ENCODE peak calls at places on chromosomes 16 and 17, in five cellular contexts. One of them, this sample, is unnamed.

GRCh38 chr17:65297384-65297783 is 160.2 kb downstream of the RGS9 start:
- DNase-seq in GM12878: no peak
- DNase-seq in H1: no peak
- DNase-seq in HEK293T: no peak
- DNase-seq in HepG2: no peak
- DNase-seq in this sample: no peak

GRCh38 chr17:41486809-41487530 is 2.7 kb downstream of the KRT36 start:
- DNase-seq in H1: peak
- DNase-seq in GM12878: no peak
- DNase-seq in HEK293T: peak
- DNase-seq in HepG2: peak
- DNase-seq in this sample: no peak

GRCh38 chr17:31052187-31052889 is 42.4 kb upstream of the NF1 start:
- DNase-seq in H1: no peak
- DNase-seq in HEK293T: no peak
- DNase-seq in HepG2: peak
- DNase-seq in GM12878: no peak
- DNase-seq in this sample: no peak

GRCh38 chr16:88920618-88921602 is 54.5 kb upstream of the PABPN1L start:
- DNase-seq in H1: no peak
- DNase-seq in HepG2: no peak
- DNase-seq in HEK293T: no peak
- DNase-seq in GM12878: no peak
- DNase-seq in this sample: no peak

GRCh38 chr17:81025756-81026155 is 9.2 kb upstream of the BAIAP2 start:
- DNase-seq in GM12878: no peak
- DNase-seq in HepG2: no peak
- DNase-seq in H1: no peak
- DNase-seq in HEK293T: no peak
- DNase-seq in this sample: no peak

GRCh38 chr16:66554021-66554420 is 1.6 kb downstream of the CKLF start:
- DNase-seq in HEK293T: no peak
- DNase-seq in HepG2: no peak
- DNase-seq in GM12878: no peak
- DNase-seq in H1: no peak
- DNase-seq in this sample: no peak

GRCh38 chr17:9473716-9474115 is 101.9 kb downstream of the STX8 start:
- DNase-seq in GM12878: no peak
- DNase-seq in HepG2: peak
- DNase-seq in H1: no peak
- DNase-seq in HEK293T: no peak
- DNase-seq in this sample: no peak

GRCh38 chr17:45873728-45874127 is 20.6 kb upstream of the MAPT start:
- DNase-seq in H1: no peak
- DNase-seq in HEK293T: no peak
- DNase-seq in HepG2: no peak
- DNase-seq in GM12878: no peak
- DNase-seq in this sample: no peak

GRCh38 chr16:11836653-11837244 is 14.6 kb downstream of the RSL1D1 start:
- DNase-seq in HEK293T: no peak
- DNase-seq in HepG2: no peak
- DNase-seq in H1: no peak
- DNase-seq in GM12878: no peak
- DNase-seq in this sample: peak

GRCh38 chr16:1789643-1790045 is 3.9 kb downstream of the IGFALS start:
- DNase-seq in HEK293T: no peak
- DNase-seq in H1: no peak
- DNase-seq in HepG2: no peak
- DNase-seq in GM12878: no peak
- DNase-seq in this sample: no peak

GRCh38 chr16:8998114-8998513 is 34.4 kb upstream of the USP7 start:
- DNase-seq in GM12878: no peak
- DNase-seq in H1: no peak
- DNase-seq in HEK293T: no peak
- DNase-seq in HepG2: no peak
- DNase-seq in this sample: no peak

GRCh38 chr16:71504901-71505300 is 15.8 kb upstream of the ZNF19 start:
- DNase-seq in H1: no peak
- DNase-seq in HEK293T: no peak
- DNase-seq in GM12878: no peak
- DNase-seq in HepG2: no peak
- DNase-seq in this sample: no peak

GRCh38 chr16:49750341-49751011 is 105.4 kb downstream of the ZNF423 start:
- DNase-seq in HEK293T: no peak
- DNase-seq in GM12878: no peak
- DNase-seq in HepG2: no peak
- DNase-seq in H1: no peak
- DNase-seq in this sample: no peak

GRCh38 chr16:83895942-83896341 is 3.0 kb upstream of the MLYCD start:
- DNase-seq in HEK293T: no peak
- DNase-seq in H1: no peak
- DNase-seq in HepG2: no peak
- DNase-seq in GM12878: no peak
- DNase-seq in this sample: no peak

GRCh38 chr17:50322271-50322670 is 23.7 kb upstream of the XYLT2 start:
- DNase-seq in HepG2: no peak
- DNase-seq in H1: no peak
- DNase-seq in HEK293T: no peak
- DNase-seq in GM12878: no peak
- DNase-seq in this sample: no peak

GRCh38 chr17:56217921-56218320 is 64.6 kb downstream of the ANKFN1 start:
- DNase-seq in HEK293T: no peak
- DNase-seq in HepG2: no peak
- DNase-seq in GM12878: no peak
- DNase-seq in H1: no peak
- DNase-seq in this sample: no peak

GRCh38 chr16:9090101-9090959 is 1.1 kb upstream of the HAPSTR1 start:
- DNase-seq in HEK293T: peak
- DNase-seq in H1: peak
- DNase-seq in GM12878: no peak
- DNase-seq in HepG2: no peak
- DNase-seq in this sample: peak

GRCh38 chr17:17988427-17988945 is 15.8 kb downstream of the DRC3 start:
- DNase-seq in GM12878: no peak
- DNase-seq in H1: no peak
- DNase-seq in HepG2: no peak
- DNase-seq in HEK293T: no peak
- DNase-seq in this sample: no peak

GRCh38 chr16:55478827-55479559 is at the start of gene MMP2:
- DNase-seq in GM12878: no peak
- DNase-seq in H1: peak
- DNase-seq in HepG2: no peak
- DNase-seq in HEK293T: peak
- DNase-seq in this sample: no peak

GRCh38 chr17:9240659-9241370 is 219.5 kb downstream of the NTN1 start:
- DNase-seq in HepG2: peak
- DNase-seq in H1: no peak
- DNase-seq in GM12878: no peak
- DNase-seq in HEK293T: peak
- DNase-seq in this sample: no peak

GRCh38 chr17:29577009-29577777 is 8.7 kb downstream of the TP53I13 start:
- DNase-seq in HEK293T: no peak
- DNase-seq in H1: no peak
- DNase-seq in HepG2: no peak
- DNase-seq in GM12878: no peak
- DNase-seq in this sample: no peak

GRCh38 chr17:15262291-15263205 is 2.6 kb downstream of the PMP22 start:
- DNase-seq in GM12878: no peak
- DNase-seq in HEK293T: peak
- DNase-seq in HepG2: no peak
- DNase-seq in H1: peak
- DNase-seq in this sample: peak

GRCh38 chr17:3592216-3592860 is 16.9 kb downstream of the TRPV1 start:
- DNase-seq in HepG2: no peak
- DNase-seq in HEK293T: no peak
- DNase-seq in GM12878: no peak
- DNase-seq in H1: no peak
- DNase-seq in this sample: no peak
- TF ChIP-seq SUZ12 in HepG2: no peak
- TF ChIP-seq SUZ12 in HEK293T: no peak
- TF ChIP-seq SUZ12 in GM12878: no peak
- TF ChIP-seq SUZ12 in H1: no peak
- TF ChIP-seq SUZ12 in this sample: no peak

GRCh38 chr17:74785981-74786360 is 9.8 kb upstream of the NAT9 start:
- DNase-seq in GM12878: no peak
- DNase-seq in HEK293T: no peak
- DNase-seq in H1: no peak
- DNase-seq in HepG2: no peak
- DNase-seq in this sample: no peak

GRCh38 chr17:74782571-74782970 is 6.4 kb upstream of the NAT9 start:
- DNase-seq in HEK293T: no peak
- DNase-seq in H1: no peak
- DNase-seq in GM12878: no peak
- DNase-seq in HepG2: no peak
- DNase-seq in this sample: no peak

GRCh38 chr17:74780443-74781238 is 4.5 kb upstream of the NAT9 start:
- DNase-seq in GM12878: no peak
- DNase-seq in HEK293T: peak
- DNase-seq in H1: no peak
- DNase-seq in HepG2: peak
- DNase-seq in this sample: peak

GRCh38 chr17:74786411-74787097 is 10.4 kb upstream of the NAT9 start:
- DNase-seq in H1: no peak
- DNase-seq in GM12878: no peak
- DNase-seq in HepG2: no peak
- DNase-seq in HEK293T: no peak
- DNase-seq in this sample: no peak

GRCh38 chr17:74785096-74785980 is 9.2 kb upstream of the NAT9 start:
- DNase-seq in H1: no peak
- DNase-seq in HEK293T: no peak
- DNase-seq in GM12878: no peak
- DNase-seq in HepG2: no peak
- DNase-seq in this sample: no peak
- TF ChIP-seq SUZ12 in H1: no peak
- TF ChIP-seq SUZ12 in HEK293T: no peak
- TF ChIP-seq SUZ12 in GM12878: no peak
- TF ChIP-seq SUZ12 in HepG2: no peak
- TF ChIP-seq SUZ12 in this sample: no peak

DNA sequence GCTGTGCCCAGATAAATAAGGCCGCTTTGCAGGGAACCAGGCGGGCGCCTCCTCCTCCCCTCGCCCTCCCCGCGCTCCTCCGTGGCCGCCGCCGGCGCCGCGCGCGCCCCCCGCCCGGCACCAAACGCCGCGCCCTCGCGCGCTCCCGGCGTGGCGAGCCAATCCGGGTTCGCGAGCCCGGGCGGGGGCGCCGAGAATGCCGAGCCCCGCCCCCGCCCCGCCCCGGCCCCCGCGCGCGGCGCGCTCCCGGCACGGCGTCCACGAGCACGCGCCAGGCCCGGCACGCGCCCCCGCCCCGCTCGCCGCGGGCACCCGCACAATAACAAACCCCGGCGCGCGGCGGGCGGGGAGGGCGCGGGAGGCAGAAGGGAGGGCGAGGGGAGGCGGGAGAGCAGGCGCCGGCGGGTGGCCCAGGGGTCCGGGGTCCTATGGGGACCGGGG is at the start of gene FBXL16:
- DNase-seq in H1: peak
- DNase-seq in HEK293T: peak
- DNase-seq in GM12878: no peak
- DNase-seq in HepG2: no peak
- DNase-seq in this sample: no peak
- TF ChIP-seq SUZ12 in H1: no peak
- TF ChIP-seq SUZ12 in HEK293T: no peak
- TF ChIP-seq SUZ12 in GM12878: no peak
- TF ChIP-seq SUZ12 in HepG2: no peak
- TF ChIP-seq SUZ12 in this sample: no peak

GRCh38 chr16:84930298-84931106 is 80.8 kb downstream of the ZDHHC7 start:
- DNase-seq in H1: no peak
- DNase-seq in GM12878: no peak
- DNase-seq in HepG2: no peak
- DNase-seq in HEK293T: no peak
- DNase-seq in this sample: no peak
- TF ChIP-seq SUZ12 in H1: peak
- TF ChIP-seq SUZ12 in GM12878: no peak
- TF ChIP-seq SUZ12 in HepG2: no peak
- TF ChIP-seq SUZ12 in HEK293T: no peak
- TF ChIP-seq SUZ12 in this sample: no peak

GRCh38 chr17:57914274-57915147 is 40.7 kb downstream of the CUEDC1 start:
- DNase-seq in GM12878: no peak
- DNase-seq in HEK293T: no peak
- DNase-seq in H1: no peak
- DNase-seq in HepG2: no peak
- DNase-seq in this sample: no peak

GRCh38 chr17:57918017-57918895 is 37.0 kb downstream of the CUEDC1 start:
- DNase-seq in HEK293T: no peak
- DNase-seq in HepG2: no peak
- DNase-seq in H1: no peak
- DNase-seq in GM12878: no peak
- DNase-seq in this sample: no peak

GRCh38 chr17:57915532-57915931 is 39.7 kb downstream of the CUEDC1 start:
- DNase-seq in GM12878: no peak
- DNase-seq in HepG2: no peak
- DNase-seq in HEK293T: no peak
- DNase-seq in H1: no peak
- DNase-seq in this sample: no peak

GRCh38 chr17:57916925-57917858 is 38.0 kb downstream of the CUEDC1 start:
- DNase-seq in GM12878: no peak
- DNase-seq in H1: no peak
- DNase-seq in HEK293T: no peak
- DNase-seq in HepG2: peak
- DNase-seq in this sample: no peak

DNA sequence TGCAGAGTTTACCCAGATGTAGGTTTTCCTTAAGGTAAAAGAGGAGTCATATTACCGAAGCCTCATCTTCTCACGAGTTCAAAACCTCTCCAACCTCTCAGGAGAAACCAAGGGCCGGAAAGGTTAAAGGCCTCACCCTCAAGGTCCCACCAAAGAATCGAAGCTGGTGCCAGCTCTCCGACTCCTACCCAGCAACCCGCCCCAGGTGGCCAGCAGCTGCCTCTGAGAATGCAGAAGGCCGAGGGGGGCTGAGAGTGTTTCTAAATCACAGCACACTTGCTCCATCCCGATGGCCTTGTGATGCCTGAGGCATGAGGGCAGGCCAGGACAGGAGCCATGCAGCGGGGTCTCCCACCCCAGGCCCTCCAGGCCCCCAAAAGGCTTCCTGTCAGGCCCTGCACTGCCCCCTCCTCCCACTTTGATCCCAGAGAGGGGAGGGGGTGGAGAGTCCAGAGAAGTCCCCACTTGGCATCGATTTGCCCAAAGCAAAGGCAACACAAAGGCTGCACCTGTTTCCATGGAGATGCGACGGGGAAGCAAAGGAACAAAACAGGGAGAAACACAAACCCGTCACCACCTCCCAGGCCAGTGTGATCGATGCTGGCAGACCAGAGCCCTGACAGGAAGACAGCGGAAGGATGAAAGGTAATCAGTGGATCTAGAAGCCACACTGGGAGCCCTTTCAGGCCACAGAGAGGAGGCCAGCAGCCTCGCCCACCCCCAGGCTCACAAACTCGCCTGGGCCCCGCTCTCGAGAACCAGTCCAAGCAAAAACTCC is 39.0 kb downstream of the CUEDC1 start:
- DNase-seq in HepG2: no peak
- DNase-seq in H1: peak
- DNase-seq in GM12878: no peak
- DNase-seq in HEK293T: no peak
- DNase-seq in this sample: no peak
- TF ChIP-seq SUZ12 in HepG2: no peak
- TF ChIP-seq SUZ12 in H1: no peak
- TF ChIP-seq SUZ12 in GM12878: no peak
- TF ChIP-seq SUZ12 in HEK293T: no peak
- TF ChIP-seq SUZ12 in this sample: no peak

GRCh38 chr16:30775381-30776099 is 11.5 kb downstream of the ZNF629 start:
- DNase-seq in GM12878: no peak
- DNase-seq in H1: peak
- DNase-seq in HepG2: peak
- DNase-seq in HEK293T: peak
- DNase-seq in this sample: peak
- TF ChIP-seq SUZ12 in GM12878: no peak
- TF ChIP-seq SUZ12 in H1: no peak
- TF ChIP-seq SUZ12 in HepG2: peak
- TF ChIP-seq SUZ12 in HEK293T: no peak
- TF ChIP-seq SUZ12 in this sample: no peak